ENCODE peak calls at places on chromosomes 5 and 9, in seven cellular contexts. K, W, D, U, H, V and L are unnamed samples.

GRCh38 chr9:114319147-114319546 is 3.8 kb upstream of the ORM1 start:
- DNase-seq in H (peak; percentile 31), K (no peak), W (no peak), D (no peak), V (no peak), U (no peak), L (no peak)

GRCh38 chr5:36199620-36200019 is 42.1 kb downstream of the NADK2 start:
- DNase-seq in V (no peak), H (no peak), D (no peak), K (no peak), U (no peak), W (no peak), L (no peak)

GRCh38 chr5:78527054-78527884 is 121.3 kb downstream of the LHFPL2 start:
- DNase-seq in H (peak; percentile 69), U (peak; percentile 86), K (peak; percentile 98), D (no peak), W (no peak), V (peak; percentile 93), L (no peak)

GRCh38 chr5:136033848-136034247 is 5.1 kb downstream of the TGFBI start:
- DNase-seq in V (no peak), H (no peak), D (no peak), K (no peak), U (no peak), W (no peak), L (no peak)

GRCh38 chr9:124022201-124023121 is 10.9 kb downstream of the LHX2 start:
- DNase-seq in U (no peak), W (no peak), V (no peak), H (no peak), D (no peak), K (no peak), L (no peak)

GRCh38 chr9:19615036-19615435 is 173.8 kb downstream of the SLC24A2 start:
- DNase-seq in D (no peak), V (no peak), K (no peak), U (no peak), H (no peak), W (no peak), L (no peak)

GRCh38 chr5:151745071-151745705 is 13.2 kb downstream of the ATOX1 start:
- DNase-seq in U (no peak), H (peak; percentile 64), K (peak; percentile 97), V (peak; percentile 71), W (no peak), D (no peak), L (peak; percentile 79)

GRCh38 chr9:83957029-83957513 is 22.9 kb downstream of the HNRNPK start:
- DNase-seq in U (no peak), V (no peak), K (no peak), D (no peak), H (no peak), W (no peak), L (no peak)

GRCh38 chr9:118129541-118129940 is 425.3 kb downstream of the TLR4 start:
- DNase-seq in V (no peak), H (no peak), U (no peak), D (no peak), W (no peak), K (peak; percentile 43), L (no peak)